ENCODE peak calls at places on chromosomes 13 and 19, in five cellular contexts. B is HepG2; H is GM04503; X is activated CD4-positive, alpha-beta T cell treated with anti-CD3 and anti-CD28 coated beads, Interleukin-2, amount 50 U/mL, for 48 hours; Y is T-helper 2 cell. Z is an unnamed sample.

GRCh38 chr13:49867834-49868233 is 68.3 kb downstream of the SPRYD7 start:
- DNase-seq in B (no peak), H (no peak), X (no peak), Y (no peak), Z (no peak)

GRCh38 chr19:16607819-16608218 is 20.2 kb downstream of the MED26 start:
- DNase-seq in B (no peak), H (no peak), X (no peak), Y (no peak), Z (no peak)

GRCh38 chr13:39406688-39407087 is 196.3 kb downstream of the LHFPL6 start:
- DNase-seq in B (no peak), H (no peak), X (no peak), Y (no peak), Z (no peak)

GRCh38 chr19:1004803-1005664 is 4.8 kb downstream of the GRIN3B start:
- DNase-seq in B (no peak), H (no peak), X (no peak), Y (no peak), Z (no peak)

GRCh38 chr13:37313383-37313782 is 207.9 kb upstream of the CSNK1A1L start:
- DNase-seq in B (no peak), H (peak), X (no peak), Y (no peak), Z (no peak)

GRCh38 chr13:84651288-84651687 is 769.0 kb upstream of the SLITRK1 start:
- DNase-seq in B (peak), H (no peak), X (no peak), Y (no peak), Z (no peak)

GRCh38 chr13:59533561-59534337 is 630.0 kb downstream of the DIAPH3 start:
- DNase-seq in B (peak), H (no peak), X (no peak), Y (no peak), Z (no peak)

GRCh38 chr13:66915596-66916185 is 314.4 kb downstream of the PCDH9 start:
- DNase-seq in B (no peak), H (no peak), X (no peak), Y (no peak), Z (no peak)

GRCh38 chr13:25300861-25301346 is 521 bp upstream of the NUP58 start:
- DNase-seq in B (no peak), H (no peak), X (peak), Y (no peak), Z (peak)

GRCh38 chr19:10568444-10568825 is 344 bp downstream of the CDKN2D start:
- DNase-seq in B (no peak), H (no peak), X (peak), Y (peak), Z (no peak)

GRCh38 chr19:3006075-3006767 is 22.9 kb downstream of the TLE2 start:
- DNase-seq in B (no peak), H (no peak), X (peak), Y (no peak), Z (no peak)

GRCh38 chr19:2977686-2978466 is 512 bp downstream of the TLE6 start:
- DNase-seq in B (no peak), H (no peak), X (no peak), Y (no peak), Z (no peak)

GRCh38 chr19:35213678-35214632 is 14.6 kb downstream of the FAM187B start:
- DNase-seq in B (no peak), H (peak), X (peak), Y (peak), Z (peak)

GRCh38 chr19:9836021-9836420 is 903 bp downstream of the PIN1 start:
- DNase-seq in B (no peak), H (no peak), X (no peak), Y (no peak), Z (no peak)

GRCh38 chr19:14476663-14477401 is 1.7 kb upstream of the PTGER1 start:
- DNase-seq in B (no peak), H (peak), X (no peak), Y (peak), Z (no peak)

GRCh38 chr13:66528903-66529576 is 701.1 kb downstream of the PCDH9 start:
- DNase-seq in B (no peak), H (no peak), X (no peak), Y (no peak), Z (no peak)

GRCh38 chr13:114106526-114106925 is 25.9 kb downstream of the RASA3 start:
- DNase-seq in B (no peak), H (no peak), X (no peak), Y (no peak), Z (no peak)

GRCh38 chr13:46982856-46983582 is 86.2 kb upstream of the HTR2A start:
- DNase-seq in B (no peak), H (no peak), X (no peak), Y (no peak), Z (no peak)

GRCh38 chr13:65744761-65745160 is 1485.4 kb downstream of the PCDH9 start:
- DNase-seq in B (no peak), H (peak), X (no peak), Y (no peak), Z (no peak)

GRCh38 chr13:87128006-87128405 is 543.2 kb upstream of the SLITRK5 start:
- DNase-seq in B (no peak), H (peak), X (no peak), Y (no peak), Z (no peak)

GRCh38 chr19:11781295-11782057 is 14.7 kb downstream of the ZNF441 start:
- DNase-seq in B (peak), H (no peak), X (no peak), Y (no peak), Z (no peak)

GRCh38 chr13:33610471-33611015 is 207.4 kb upstream of the RFC3 start:
- DNase-seq in B (peak), H (no peak), X (peak), Y (peak), Z (peak)

GRCh38 chr19:30307191-30307974 is 64.8 kb upstream of the ZNF536 start:
- DNase-seq in B (no peak), H (no peak), X (no peak), Y (no peak), Z (no peak)

GRCh38 chr19:53388904-53389303 is 6.0 kb upstream of the ZNF765 start:
- DNase-seq in B (no peak), H (no peak), X (no peak), Y (no peak), Z (no peak)

GRCh38 chr19:35351441-35352176 is 3.9 kb downstream of the FFAR1 start:
- DNase-seq in B (no peak), H (no peak), X (peak), Y (no peak), Z (no peak)

Z was measured in left ventricle myocardium inferior.